ENCODE peak calls at places on chromosomes 2 and 18, in six cellular contexts. G is breast epithelium, L is IMR-90, B is sigmoid colon, J is stomach, F is H54. D is an unnamed sample.

GRCh38 chr2:240704651-240705050 is 13.0 kb downstream of the AQP12A start:
- DNase-seq in B (no peak), F (no peak), J (no peak), G (no peak), L (no peak), D (no peak)

GRCh38 chr2:68416081-68416675 is 50.9 kb downstream of the FBXO48 start:
- DNase-seq in B (no peak), J (no peak), L (no peak), F (no peak), G (no peak), D (no peak)

GRCh38 chr2:211093743-211094303 is 537.4 kb downstream of the CPS1 start:
- DNase-seq in G (no peak), J (no peak), L (no peak), F (no peak), B (no peak), D (no peak)

GRCh38 chr2:55311444-55311870 is 42.4 kb upstream of the MTIF2 start:
- DNase-seq in B (no peak), J (no peak), G (no peak), L (peak), F (peak), D (peak)

GRCh38 chr2:237765875-237766274 is 32.7 kb upstream of the RBM44 start:
- DNase-seq in G (no peak), F (no peak), J (no peak), B (no peak), L (no peak), D (no peak)

GRCh38 chr18:51039138-51040112 is 9.4 kb downstream of the SMAD4 start:
- DNase-seq in G (no peak), F (no peak), J (no peak), B (no peak), L (peak), D (no peak)

GRCh38 chr2:157331696-157332095 is 6.1 kb upstream of the ERMN start:
- DNase-seq in L (no peak), G (no peak), B (no peak), F (no peak), J (no peak), D (no peak)

GRCh38 chr2:197205590-197206215 is 104.9 kb downstream of the ANKRD44 start:
- DNase-seq in B (no peak), F (no peak), L (no peak), G (no peak), J (peak), D (no peak)

GRCh38 chr2:180983468-180984388 is 3.3 kb downstream of the UBE2E3 start:
- DNase-seq in G (no peak), L (peak), J (no peak), B (no peak), F (no peak), D (no peak)

GRCh38 chr2:214800180-214800579 is 9.3 kb downstream of the BARD1 start:
- DNase-seq in J (no peak), F (no peak), B (no peak), L (no peak), G (no peak), D (no peak)

GRCh38 chr18:69617888-69618287 is 217.2 kb downstream of the DOK6 start:
- DNase-seq in G (no peak), L (peak), F (no peak), B (no peak), J (no peak), D (no peak)

GRCh38 chr18:10860937-10861336 is 288.4 kb downstream of the PIEZO2 start:
- DNase-seq in L (peak), B (no peak), J (no peak), F (no peak), G (no peak), D (no peak)

GRCh38 chr2:227033471-227034148 is 130.4 kb downstream of the COL4A4 start:
- DNase-seq in F (peak), B (peak), G (no peak), J (peak), L (peak), D (peak)

GRCh38 chr2:138030459-138030858 is 66.2 kb downstream of the HNMT start:
- DNase-seq in F (no peak), L (peak), B (no peak), G (no peak), J (no peak), D (no peak)

GRCh38 chr18:5841518-5841917 is 53.8 kb downstream of the TMEM200C start:
- DNase-seq in L (no peak), G (no peak), F (no peak), B (no peak), J (no peak), D (no peak)

GRCh38 chr2:145277922-145278321 is 758.0 kb upstream of the ZEB2 start:
- DNase-seq in F (no peak), L (peak), G (no peak), J (no peak), B (no peak), D (no peak)

GRCh38 chr18:12030667-12031066 is 49.4 kb downstream of the IMPA2 start:
- DNase-seq in J (no peak), F (no peak), L (no peak), G (peak), B (no peak), D (no peak)

GRCh38 chr2:197130318-197130717 is 180.3 kb downstream of the ANKRD44 start:
- DNase-seq in F (no peak), L (no peak), G (no peak), B (no peak), J (no peak), D (peak)

GRCh38 chr2:177692828-177693269 is 300.3 kb downstream of the AGPS start:
- DNase-seq in G (no peak), F (no peak), B (no peak), J (no peak), L (no peak), D (no peak)

GRCh38 chr2:62747169-62747568 is 41.7 kb downstream of the EHBP1 start:
- DNase-seq in J (no peak), G (no peak), L (no peak), B (no peak), F (no peak), D (no peak)

GRCh38 chr2:102301867-102302362 is 9.4 kb upstream of the IL1RL1 start:
- DNase-seq in G (no peak), F (no peak), L (peak), B (no peak), J (no peak), D (no peak)

GRCh38 chr2:2827691-2828315 is 496.7 kb upstream of the MYT1L start:
- DNase-seq in J (peak), B (no peak), G (no peak), F (no peak), L (no peak), D (no peak)

GRCh38 chr2:205865794-205866490 is 183.6 kb downstream of the NRP2 start:
- DNase-seq in B (peak), L (no peak), F (no peak), J (no peak), G (no peak), D (no peak)

GRCh38 chr2:96548558-96549465 is 12.3 kb downstream of the ARID5A start:
- DNase-seq in L (no peak), F (no peak), B (peak), J (no peak), G (no peak), D (no peak)

GRCh38 chr2:84443477-84443876 is 15.6 kb downstream of the SUCLG1 start:
- DNase-seq in G (no peak), F (no peak), B (no peak), L (no peak), J (no peak), D (no peak)

GRCh38 chr2:25905126-25905525 is 26.8 kb upstream of the ASXL2 start:
- DNase-seq in F (no peak), L (peak), J (no peak), B (no peak), G (no peak), D (no peak)

GRCh38 chr2:102473020-102473419 is at the start of gene SLC9A4:
- DNase-seq in J (peak), L (peak), F (peak), G (peak), B (no peak), D (peak)

GRCh38 chr2:236939751-236940229 is 145.9 kb upstream of the COPS8 start:
- DNase-seq in J (no peak), G (no peak), L (no peak), F (no peak), B (no peak), D (no peak)

GRCh38 chr2:234564719-234565118 is 67.8 kb upstream of the ARL4C start:
- DNase-seq in L (peak), F (no peak), B (no peak), G (no peak), J (no peak), D (no peak)

GRCh38 chr2:7730449-7730848 is 813.2 kb downstream of the RNF144A start:
- DNase-seq in J (no peak), F (no peak), B (no peak), L (no peak), G (no peak), D (no peak)

GRCh38 chr18:677951-678363 is 20.5 kb downstream of the TYMS start:
- DNase-seq in L (no peak), J (no peak), B (no peak), G (no peak), F (no peak), D (no peak)

GRCh38 chr2:134146620-134147019 is 107.3 kb upstream of the MGAT5 start:
- DNase-seq in L (peak), B (no peak), J (peak), G (peak), F (no peak), D (no peak)

GRCh38 chr2:16137080-16137755 is 196.9 kb downstream of the MYCN start:
- DNase-seq in B (no peak), J (no peak), L (no peak), G (no peak), F (no peak), D (no peak)

GRCh38 chr2:32732135-32732534 is 104.3 kb downstream of the TTC27 start:
- DNase-seq in G (no peak), J (no peak), B (no peak), F (no peak), L (peak), D (no peak)

GRCh38 chr2:206713770-206714169 is 4.4 kb downstream of the DYTN start:
- DNase-seq in J (no peak), G (no peak), L (no peak), F (no peak), B (no peak), D (no peak)

GRCh38 chr2:130728007-130728454 is 839 bp upstream of the GPR148 start:
- DNase-seq in J (peak), G (no peak), B (no peak), L (no peak), F (no peak), D (no peak)

GRCh38 chr2:130728549-130729310 is at the start of gene GPR148:
- DNase-seq in J (no peak), B (no peak), L (no peak), F (no peak), G (no peak), D (no peak)

GRCh38 chr2:130729311-130730299 is 735 bp downstream of the GPR148 start:
- DNase-seq in B (no peak), F (no peak), J (no peak), G (no peak), L (no peak), D (no peak)

GRCh38 chr2:130726614-130727180 is 2.2 kb upstream of the GPR148 start:
- DNase-seq in J (no peak), B (no peak), G (no peak), L (no peak), F (no peak), D (no peak)

GRCh38 chr2:130727286-130727924 is 1.5 kb upstream of the GPR148 start:
- DNase-seq in G (peak), L (peak), B (peak), F (peak), J (peak), D (peak)
- TF ChIP-seq POLR2A in G (no peak), L (no peak), B (no peak), F (peak), J (no peak), D (no peak)

GRCh38 chr2:128323501-128323931 is 4.8 kb upstream of the HS6ST1 start:
- DNase-seq in J (peak), F (no peak), G (peak), L (no peak), B (peak), D (no peak)

GRCh38 chr2:128320609-128321420 is 2.1 kb upstream of the HS6ST1 start:
- DNase-seq in G (peak), J (no peak), B (no peak), L (no peak), F (no peak), D (no peak)

GRCh38 chr2:128321421-128321775 is 2.7 kb upstream of the HS6ST1 start:
- DNase-seq in J (no peak), F (no peak), G (peak), L (no peak), B (peak), D (peak)

GRCh38 chr2:128322651-128323491 is 4.2 kb upstream of the HS6ST1 start:
- DNase-seq in B (peak), G (peak), F (no peak), L (no peak), J (peak), D (no peak)

DNA sequence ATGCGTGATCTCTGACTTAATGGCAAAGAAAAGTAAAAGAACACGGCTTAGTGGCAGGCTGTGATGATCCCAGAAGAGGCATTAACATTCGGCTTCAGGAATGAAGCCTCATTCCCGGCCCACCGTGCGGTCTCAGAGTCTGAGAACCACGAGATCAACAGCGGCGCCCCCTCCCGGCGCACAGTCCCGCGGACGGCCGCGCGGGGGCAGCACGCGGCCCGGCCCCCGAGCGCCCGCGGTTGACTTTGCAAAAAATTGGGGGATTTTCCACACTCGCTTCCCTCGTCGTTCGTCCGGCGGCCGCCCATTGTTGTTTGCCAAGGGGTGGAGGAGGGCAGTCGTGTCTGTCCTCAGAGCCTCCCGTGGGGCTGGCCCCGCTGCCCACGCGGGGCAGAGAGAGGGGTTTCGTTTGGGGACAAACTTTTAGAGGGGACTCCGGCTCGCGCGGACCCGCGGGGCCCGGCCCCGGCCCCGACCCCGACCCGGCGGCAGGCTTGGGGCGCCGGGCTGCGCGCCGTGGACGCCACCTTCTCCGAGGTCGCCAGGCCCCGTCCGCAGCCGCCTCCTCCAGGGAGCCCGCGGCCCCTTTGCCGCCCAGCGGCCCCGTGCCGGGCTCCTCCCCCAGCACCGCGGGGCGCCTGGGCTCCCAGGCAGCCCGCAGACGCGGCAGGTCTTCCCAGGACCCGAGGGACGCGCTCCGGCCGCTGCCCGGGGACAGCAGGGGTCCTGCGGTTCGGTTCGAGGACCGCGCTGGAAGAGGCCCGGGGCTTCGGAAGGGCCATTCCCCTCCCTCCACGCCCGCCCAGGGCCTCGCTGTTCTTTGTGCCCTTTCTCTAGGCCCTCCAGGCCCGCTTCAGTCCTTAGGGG is 3.3 kb upstream of the HS6ST1 start:
- DNase-seq in F (peak), B (peak), L (peak), J (peak), G (peak), D (peak)
- TF ChIP-seq POLR2A in F (peak), B (no peak), L (peak), J (no peak), G (no peak), D (no peak)

DNA sequence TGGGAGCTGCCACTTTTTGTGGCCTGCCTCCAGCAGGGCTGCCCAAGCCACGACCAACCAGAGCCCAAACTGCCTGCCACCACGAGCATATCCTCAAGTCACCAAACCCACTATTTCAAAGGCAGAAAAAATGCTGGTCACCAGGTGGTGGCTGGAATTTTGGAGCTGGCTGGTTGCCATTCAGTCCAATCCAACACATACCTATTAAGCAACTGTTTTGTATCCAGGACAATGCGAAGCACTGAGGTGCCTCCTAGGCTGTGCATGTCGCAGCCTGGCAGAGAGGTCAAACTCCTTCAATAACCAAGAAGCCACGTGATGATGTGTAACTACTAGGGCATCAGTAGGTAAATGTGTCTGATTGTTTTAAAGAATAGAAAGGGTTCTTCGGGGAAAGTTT is 108.3 kb upstream of the PPP1CB start:
- DNase-seq in F (no peak), G (peak), B (peak), J (peak), L (no peak), D (no peak)
- TF ChIP-seq POLR2A in F (no peak), G (no peak), B (no peak), J (no peak), L (no peak), D (no peak)

DNA sequence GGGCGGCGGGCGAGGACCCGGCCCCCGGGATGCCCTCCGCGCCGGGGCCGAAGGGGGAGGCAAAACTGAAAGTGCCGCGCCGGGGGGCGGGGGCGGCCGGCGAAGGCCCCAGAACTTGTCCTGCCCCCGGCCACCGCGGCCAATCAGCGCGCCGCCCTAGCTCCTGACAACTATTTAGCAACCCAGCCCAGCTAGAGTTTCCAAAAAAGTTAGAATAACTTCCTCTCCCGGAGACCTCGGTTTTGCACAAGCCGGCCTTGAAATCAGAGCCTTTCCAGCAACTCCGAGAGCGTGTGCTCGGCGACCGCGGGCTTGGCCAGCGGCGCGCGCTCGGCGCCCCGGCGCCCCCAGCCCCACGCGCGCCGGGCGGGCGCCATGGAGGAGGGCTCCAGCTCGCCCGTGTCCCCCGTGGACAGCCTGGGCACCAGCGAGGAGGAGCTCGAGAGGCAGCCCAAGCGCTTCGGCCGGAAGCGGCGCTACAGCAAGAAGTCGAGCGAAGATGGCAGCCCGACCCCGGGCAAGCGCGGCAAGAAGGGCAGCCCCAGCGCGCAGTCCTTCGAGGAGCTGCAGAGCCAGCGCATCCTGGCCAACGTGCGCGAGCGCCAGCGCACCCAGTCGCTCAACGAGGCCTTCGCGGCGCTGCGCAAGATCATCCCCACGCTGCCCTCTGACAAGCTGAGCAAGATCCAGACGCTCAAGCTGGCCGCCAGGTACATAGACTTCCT is at the start of gene TWIST2:
- DNase-seq in G (peak), L (peak), J (peak), F (peak), B (peak), D (no peak)
- TF ChIP-seq POLR2A in G (no peak), L (peak), J (no peak), F (peak), B (no peak), D (no peak)

GRCh38 chr2:1740714-1741584 is 3.4 kb downstream of the PXDN start:
- DNase-seq in G (no peak), B (peak), L (no peak), J (no peak), F (no peak), D (no peak)
- TF ChIP-seq POLR2A in G (no peak), B (no peak), L (no peak), J (no peak), F (no peak), D (no peak)

GRCh38 chr2:9398881-9399805 is 24.2 kb downstream of the ITGB1BP1 start:
- DNase-seq in B (peak), J (no peak), F (no peak), G (no peak), L (no peak), D (no peak)
- TF ChIP-seq POLR2A in B (no peak), J (no peak), F (no peak), G (no peak), L (no peak), D (no peak)

DNA sequence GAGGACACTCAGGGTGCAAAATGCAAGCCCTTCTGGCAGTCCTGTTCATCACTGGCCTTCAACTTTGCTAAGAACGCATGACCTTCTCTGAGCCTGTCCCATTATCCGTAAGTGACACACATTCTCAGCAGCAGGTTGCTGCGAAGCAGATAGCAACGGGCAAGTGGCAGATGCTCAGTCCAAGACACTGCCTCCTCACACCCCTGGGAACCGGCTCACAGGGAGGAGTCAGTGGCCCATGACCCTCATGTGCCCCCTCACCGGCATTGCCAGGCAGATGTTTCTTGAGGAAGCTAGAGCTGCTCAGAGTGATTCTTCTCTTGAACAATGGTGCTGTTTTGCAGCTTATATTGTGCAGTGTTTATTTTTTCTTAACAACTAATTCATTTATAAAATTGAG is 737.2 kb upstream of the HS6ST1 start:
- DNase-seq in J (no peak), F (no peak), L (no peak), B (no peak), G (no peak), D (no peak)
- TF ChIP-seq POLR2A in J (no peak), F (no peak), L (no peak), B (no peak), G (no peak), D (no peak)

GRCh38 chr18:22169011-22169888 is at the start of gene GATA6:
- DNase-seq in L (peak), F (peak), B (peak), G (peak), J (peak), D (peak)
- TF ChIP-seq POLR2A in L (peak), F (peak), B (peak), G (no peak), J (peak), D (no peak)

DNA sequence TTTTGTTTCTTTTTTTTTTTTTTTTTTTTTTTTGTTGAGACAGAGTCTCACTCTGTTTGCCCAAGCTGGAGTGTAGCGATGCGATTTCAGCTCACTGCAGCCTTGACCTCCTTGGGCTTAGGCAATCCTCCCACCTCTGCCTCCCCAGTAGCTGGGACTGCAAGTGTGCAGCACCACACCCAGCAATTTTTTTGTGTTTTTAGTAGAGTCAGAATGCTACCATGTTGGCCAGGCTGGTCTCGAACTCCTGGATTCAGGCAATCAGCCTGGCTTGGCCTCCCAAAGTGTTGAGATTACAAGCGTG is 8.2 kb downstream of the ITGA6 start:
- DNase-seq in L (no peak), G (no peak), B (no peak), J (no peak), F (no peak), D (no peak)
- TF ChIP-seq POLR2A in L (no peak), G (no peak), B (no peak), J (no peak), F (no peak), D (no peak)

D was measured in GM12891.